ENCODE peak calls at places on chromosome 10, in six cellular contexts. M is astrocyte of the spinal cord, I is brain microvascular endothelial cell, B is hepatocyte, D is PC-3, C is fibroblast of the aortic adventitia. S is an unnamed sample.

GRCh38 chr10:86048973-86049372 is 317.6 kb downstream of the GRID1 start:
- DNase-seq in C (no peak), B (no peak), D (no peak), M (no peak), I (no peak), S (no peak)

GRCh38 chr10:117621196-117621595 is 78.7 kb downstream of the EMX2 start:
- DNase-seq in D (no peak), M (no peak), B (no peak), C (no peak), I (no peak), S (no peak)

GRCh38 chr10:101060951-101061813 is 607 bp upstream of the KAZALD1 start:
- DNase-seq in B (peak), C (peak), I (peak), D (peak), M (peak), S (peak)

GRCh38 chr10:109454691-109455090 is 468.6 kb downstream of the XPNPEP1 start:
- DNase-seq in I (no peak), B (no peak), D (peak), C (no peak), M (no peak), S (no peak)

GRCh38 chr10:118569241-118569881 is 26.1 kb downstream of the PRLHR start:
- DNase-seq in C (peak), D (no peak), M (peak), B (no peak), I (peak), S (peak)

GRCh38 chr10:84543948-84544347 is 215.6 kb downstream of the CCSER2 start:
- DNase-seq in I (peak), C (no peak), M (no peak), B (no peak), D (peak), S (no peak)

GRCh38 chr10:4981722-4982471 is 18.7 kb downstream of the AKR1C1 start:
- DNase-seq in C (peak), I (no peak), B (peak), M (peak), D (peak), S (no peak)

GRCh38 chr10:86681722-86682386 is 13.5 kb downstream of the LDB3 start:
- DNase-seq in B (no peak), D (no peak), M (no peak), I (no peak), C (no peak), S (no peak)

GRCh38 chr10:16441106-16441850 is 4.5 kb downstream of the PTER start:
- DNase-seq in D (peak), B (no peak), I (no peak), M (no peak), C (peak), S (no peak)

GRCh38 chr10:34538291-34538829 is 276.7 kb downstream of the PARD3 start:
- DNase-seq in B (no peak), C (no peak), M (no peak), D (no peak), I (no peak), S (peak)

GRCh38 chr10:121553861-121554264 is 44.4 kb downstream of the FGFR2 start:
- DNase-seq in M (no peak), D (peak), I (no peak), B (peak), C (no peak), S (no peak)

GRCh38 chr10:110864662-110865140 is 7.0 kb upstream of the PDCD4 start:
- DNase-seq in M (no peak), C (no peak), B (no peak), D (no peak), I (no peak), S (no peak)

GRCh38 chr10:86038371-86038770 is 328.2 kb downstream of the GRID1 start:
- DNase-seq in I (no peak), B (no peak), C (no peak), M (no peak), D (no peak), S (no peak)

GRCh38 chr10:71314694-71315225 is 4.3 kb upstream of the SLC29A3 start:
- DNase-seq in D (no peak), C (no peak), M (no peak), I (no peak), B (no peak), S (no peak)
- H3K4me3 ChIP-seq in D (no peak), C (no peak), M (no peak), I (no peak), B (no peak), S (no peak)

GRCh38 chr10:123134915-123135414 is 805 bp upstream of the HMX3 start:
- DNase-seq in M (no peak), B (no peak), C (no peak), I (no peak), D (no peak), S (no peak)
- H3K4me3 ChIP-seq in M (no peak), B (no peak), C (no peak), I (no peak), D (no peak), S (peak)

GRCh38 chr10:7505196-7505595 is 94.4 kb upstream of the SFMBT2 start:
- DNase-seq in M (no peak), I (no peak), B (no peak), D (no peak), C (no peak), S (no peak)

GRCh38 chr10:7511612-7512011 is 100.8 kb upstream of the SFMBT2 start:
- DNase-seq in I (no peak), M (no peak), D (no peak), C (no peak), B (no peak), S (no peak)

GRCh38 chr10:7512487-7512886 is 101.7 kb upstream of the SFMBT2 start:
- DNase-seq in D (no peak), B (no peak), C (no peak), I (no peak), M (no peak), S (no peak)

GRCh38 chr10:7506571-7506970 is 95.7 kb upstream of the SFMBT2 start:
- DNase-seq in I (no peak), B (no peak), M (no peak), C (no peak), D (no peak), S (no peak)

GRCh38 chr10:7507887-7508726 is 97.3 kb upstream of the SFMBT2 start:
- DNase-seq in I (no peak), D (no peak), B (no peak), C (no peak), M (no peak), S (no peak)
- H3K4me3 ChIP-seq in I (no peak), D (no peak), B (no peak), C (no peak), M (no peak), S (no peak)

DNA sequence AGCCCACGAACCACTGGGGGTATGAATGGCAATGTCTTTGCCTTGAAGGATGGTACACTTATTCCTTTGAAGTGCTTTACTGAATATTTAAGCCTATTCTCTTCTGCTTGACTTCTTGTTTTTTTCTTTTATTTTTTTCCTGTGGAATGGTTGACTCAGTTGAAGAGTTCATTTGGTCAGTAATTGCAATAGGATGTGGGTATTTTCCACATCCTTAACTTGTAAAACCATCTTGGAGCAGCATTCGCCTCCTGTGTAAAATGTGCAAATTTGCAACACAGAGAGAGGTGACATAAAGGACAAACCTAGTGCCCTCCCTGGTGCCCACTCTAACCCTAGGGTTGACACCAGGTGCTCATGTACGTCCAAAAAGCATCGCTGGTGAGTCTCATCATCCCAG is 347.0 kb downstream of the GATA3 start:
- DNase-seq in D (no peak), B (no peak), C (no peak), M (no peak), I (no peak), S (no peak)
- H3K4me3 ChIP-seq in D (no peak), B (no peak), C (no peak), M (no peak), I (no peak), S (no peak)

DNA sequence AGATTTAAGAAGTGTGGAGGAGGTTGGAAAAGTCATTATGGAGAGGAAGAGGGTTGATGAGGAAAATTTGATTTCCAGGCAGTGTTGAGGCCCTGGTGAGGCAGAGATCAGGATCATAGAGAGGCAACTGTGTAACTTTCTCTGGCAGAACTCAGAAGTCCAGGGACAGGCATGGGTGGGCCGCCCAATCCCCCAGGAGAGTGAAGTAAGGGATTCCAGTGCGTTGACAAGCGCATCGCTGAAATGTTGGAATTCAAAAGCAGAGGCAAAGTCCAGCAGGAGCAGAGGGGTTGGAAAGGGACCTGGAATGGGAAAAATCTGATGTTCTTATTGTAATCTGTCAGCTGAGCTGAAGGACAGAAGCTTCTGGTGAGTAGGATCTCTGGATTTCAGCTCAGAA is 207.3 kb downstream of the FAM107B start:
- DNase-seq in C (no peak), I (no peak), B (no peak), D (no peak), M (no peak), S (no peak)
- H3K4me3 ChIP-seq in C (no peak), I (no peak), B (no peak), D (no peak), M (no peak), S (no peak)

GRCh38 chr10:72622271-72622670 is 3.6 kb downstream of the MICU1 start:
- DNase-seq in B (no peak), D (no peak), M (no peak), C (no peak), I (no peak), S (no peak)

GRCh38 chr10:72630144-72630543 is 4.3 kb upstream of the MICU1 start:
- DNase-seq in B (no peak), C (no peak), I (no peak), M (no peak), D (peak), S (no peak)

GRCh38 chr10:72625276-72625607 is 637 bp downstream of the MICU1 start:
- DNase-seq in I (peak), C (no peak), B (no peak), D (no peak), M (no peak), S (no peak)

GRCh38 chr10:72625608-72626443 is at the start of gene MICU1:
- DNase-seq in D (peak), I (peak), M (peak), B (peak), C (peak), S (peak)

DNA sequence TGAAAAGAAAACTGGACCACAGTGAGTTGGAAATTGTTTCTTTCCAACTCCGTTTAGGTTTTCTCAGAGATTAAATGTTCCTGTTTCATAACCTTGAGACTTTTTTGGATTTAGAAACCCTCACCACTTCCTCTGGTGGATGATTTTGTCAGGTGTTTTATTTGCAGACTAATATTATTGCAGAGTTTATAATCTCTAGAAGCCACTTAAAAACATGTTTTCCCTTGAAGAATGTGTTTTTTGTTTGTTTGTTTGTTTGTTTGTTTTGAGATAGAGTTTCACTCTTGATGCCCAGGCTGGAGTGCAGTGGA is 520 bp upstream of the MICU1 start:
- DNase-seq in D (no peak), C (no peak), B (no peak), I (no peak), M (no peak), S (no peak)
- H3K4me3 ChIP-seq in D (peak), C (peak), B (peak), I (peak), M (peak), S (peak)

DNA sequence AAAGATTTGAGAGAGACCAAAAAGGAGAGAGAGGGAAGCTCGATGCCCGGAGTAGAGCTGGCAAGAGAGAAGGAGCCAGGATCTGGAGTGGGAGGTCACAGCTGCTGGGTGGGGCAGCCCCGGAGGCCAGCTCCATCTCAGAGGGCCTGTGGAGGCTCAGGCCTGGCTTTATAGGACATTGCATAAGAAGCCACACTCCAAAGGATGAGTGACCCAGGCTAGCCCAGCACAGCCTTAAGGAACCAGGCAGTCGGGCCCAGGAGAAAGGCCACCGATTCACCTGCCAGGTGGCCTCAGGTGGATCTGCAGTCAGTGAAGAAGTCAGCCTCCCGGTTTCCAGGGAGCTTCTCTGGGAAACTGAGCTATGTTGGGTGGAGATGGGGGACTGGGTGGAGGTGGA is 691 bp downstream of the PLAC9 start:
- DNase-seq in I (no peak), B (no peak), C (peak), M (no peak), D (peak), S (peak)
- H3K4me3 ChIP-seq in I (peak), B (peak), C (peak), M (peak), D (peak), S (peak)

GRCh38 chr10:6112893-6113292 is 24.1 kb downstream of the RBM17 start:
- DNase-seq in I (no peak), C (no peak), B (no peak), M (no peak), D (no peak), S (no peak)
- H3K4me3 ChIP-seq in I (no peak), C (no peak), B (no peak), M (no peak), D (no peak), S (no peak)

DNA sequence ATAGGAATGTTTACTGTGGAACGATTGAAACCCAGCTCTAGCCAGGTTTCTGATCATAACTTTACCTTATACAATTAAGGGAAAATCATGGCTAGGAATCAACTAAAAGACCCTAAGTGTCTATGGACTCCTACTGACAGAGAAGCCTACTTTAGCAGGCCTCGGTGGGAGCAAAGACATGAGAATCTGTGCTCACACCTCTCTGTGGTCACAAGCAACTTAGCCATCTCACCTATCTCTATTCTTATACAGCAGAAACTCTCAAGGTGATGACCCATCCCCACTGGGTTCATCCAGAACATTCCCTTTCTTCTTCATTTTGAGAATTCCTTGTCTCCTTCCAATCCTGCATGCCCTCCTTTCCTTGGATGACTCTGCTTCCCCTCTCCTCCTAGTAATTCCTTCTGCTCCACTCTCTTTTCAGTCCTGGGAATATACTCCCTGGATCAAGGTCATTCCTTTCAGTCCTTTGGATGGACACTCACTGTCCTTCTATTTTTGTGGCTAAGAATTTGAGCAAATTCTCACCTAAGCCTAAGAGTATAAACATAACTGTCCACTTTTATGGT is 2.9 kb downstream of the BLNK start:
- DNase-seq in B (no peak), M (no peak), C (no peak), I (no peak), D (no peak), S (no peak)
- H3K4me3 ChIP-seq in B (no peak), M (no peak), C (no peak), I (no peak), D (no peak), S (no peak)

S was measured in MG63.